ENCODE peak calls at places on chromosomes 11 and 22, in six cellular contexts. One of them, this sample, is unnamed.

GRCh38 chr11:75313457-75314272 is 37.8 kb downstream of the ARRB1 start:
- DNase-seq in HepG2: no peak
- DNase-seq in A549: no peak
- DNase-seq in endothelial cell of umbilical vein: peak
- DNase-seq in K562: peak
- DNase-seq in GM12878: no peak
- DNase-seq in this sample: no peak

GRCh38 chr11:14249121-14249963 is 109.6 kb downstream of the RRAS2 start:
- DNase-seq in A549: peak
- DNase-seq in K562: peak
- DNase-seq in HepG2: peak
- DNase-seq in endothelial cell of umbilical vein: peak
- DNase-seq in GM12878: no peak
- DNase-seq in this sample: peak

GRCh38 chr22:27637604-27638003 is 164.0 kb downstream of the MN1 start:
- DNase-seq in K562: no peak
- DNase-seq in endothelial cell of umbilical vein: no peak
- DNase-seq in A549: no peak
- DNase-seq in HepG2: no peak
- DNase-seq in GM12878: no peak
- DNase-seq in this sample: no peak

GRCh38 chr22:30277547-30278344 is 11.1 kb upstream of the OSM start:
- DNase-seq in K562: no peak
- DNase-seq in GM12878: no peak
- DNase-seq in A549: no peak
- DNase-seq in HepG2: no peak
- DNase-seq in endothelial cell of umbilical vein: peak
- DNase-seq in this sample: peak

GRCh38 chr22:29459773-29460172 is 20.2 kb upstream of the NEFH start:
- DNase-seq in A549: no peak
- DNase-seq in GM12878: no peak
- DNase-seq in endothelial cell of umbilical vein: no peak
- DNase-seq in HepG2: no peak
- DNase-seq in K562: no peak
- DNase-seq in this sample: no peak

GRCh38 chr11:2800655-2801531 is 84.7 kb downstream of the CDKN1C start:
- DNase-seq in K562: no peak
- DNase-seq in A549: no peak
- DNase-seq in HepG2: no peak
- DNase-seq in endothelial cell of umbilical vein: no peak
- DNase-seq in GM12878: no peak
- DNase-seq in this sample: no peak

GRCh38 chr11:65787649-65788622 is 1.1 kb downstream of the OVOL1 start:
- DNase-seq in K562: peak
- DNase-seq in endothelial cell of umbilical vein: no peak
- DNase-seq in A549: no peak
- DNase-seq in GM12878: no peak
- DNase-seq in HepG2: no peak
- DNase-seq in this sample: no peak

GRCh38 chr11:2791139-2791520 is 91.3 kb upstream of the KCNQ1OT1 start:
- DNase-seq in K562: no peak
- DNase-seq in endothelial cell of umbilical vein: no peak
- DNase-seq in GM12878: no peak
- DNase-seq in HepG2: no peak
- DNase-seq in A549: no peak
- DNase-seq in this sample: no peak

GRCh38 chr22:41361716-41362310 is 19.9 kb upstream of the TEF start:
- DNase-seq in A549: no peak
- DNase-seq in K562: no peak
- DNase-seq in GM12878: no peak
- DNase-seq in HepG2: no peak
- DNase-seq in endothelial cell of umbilical vein: no peak
- DNase-seq in this sample: no peak

GRCh38 chr11:118156531-118157185 is 4.0 kb upstream of the SCN4B start:
- DNase-seq in A549: no peak
- DNase-seq in endothelial cell of umbilical vein: no peak
- DNase-seq in K562: peak
- DNase-seq in GM12878: no peak
- DNase-seq in HepG2: no peak
- DNase-seq in this sample: peak

GRCh38 chr11:86182976-86183584 is 61.5 kb upstream of the EED start:
- DNase-seq in GM12878: peak
- DNase-seq in endothelial cell of umbilical vein: no peak
- DNase-seq in A549: peak
- DNase-seq in HepG2: no peak
- DNase-seq in K562: peak
- DNase-seq in this sample: peak

DNA sequence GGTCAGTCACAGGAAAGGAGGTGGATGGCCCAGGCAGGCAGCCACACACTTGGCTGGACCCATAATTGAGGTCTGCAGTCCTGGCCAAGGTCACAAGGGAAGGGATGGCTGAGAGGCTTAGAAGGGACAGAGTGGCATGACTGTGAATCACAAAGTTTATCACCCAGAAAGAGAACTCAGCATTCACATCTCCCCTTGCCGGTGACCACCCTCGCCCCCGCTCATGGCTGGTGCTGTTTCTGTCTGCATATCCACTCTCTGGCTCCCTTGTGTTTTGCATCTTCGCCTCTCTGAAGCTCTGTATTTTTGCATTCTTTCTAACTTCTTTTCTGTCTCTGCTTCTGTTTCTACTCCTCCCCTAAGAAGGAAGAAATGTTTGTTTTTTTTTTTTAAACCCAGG is 117.5 kb downstream of the FEZ1 start:
- DNase-seq in endothelial cell of umbilical vein: no peak
- DNase-seq in HepG2: no peak
- DNase-seq in GM12878: no peak
- DNase-seq in K562: no peak
- DNase-seq in A549: no peak
- DNase-seq in this sample: no peak
- TF ChIP-seq MYC in endothelial cell of umbilical vein: no peak
- TF ChIP-seq MYC in HepG2: no peak
- TF ChIP-seq MYC in GM12878: no peak
- TF ChIP-seq MYC in K562: no peak
- TF ChIP-seq MYC in A549: no peak
- TF ChIP-seq MYC in this sample: no peak

DNA sequence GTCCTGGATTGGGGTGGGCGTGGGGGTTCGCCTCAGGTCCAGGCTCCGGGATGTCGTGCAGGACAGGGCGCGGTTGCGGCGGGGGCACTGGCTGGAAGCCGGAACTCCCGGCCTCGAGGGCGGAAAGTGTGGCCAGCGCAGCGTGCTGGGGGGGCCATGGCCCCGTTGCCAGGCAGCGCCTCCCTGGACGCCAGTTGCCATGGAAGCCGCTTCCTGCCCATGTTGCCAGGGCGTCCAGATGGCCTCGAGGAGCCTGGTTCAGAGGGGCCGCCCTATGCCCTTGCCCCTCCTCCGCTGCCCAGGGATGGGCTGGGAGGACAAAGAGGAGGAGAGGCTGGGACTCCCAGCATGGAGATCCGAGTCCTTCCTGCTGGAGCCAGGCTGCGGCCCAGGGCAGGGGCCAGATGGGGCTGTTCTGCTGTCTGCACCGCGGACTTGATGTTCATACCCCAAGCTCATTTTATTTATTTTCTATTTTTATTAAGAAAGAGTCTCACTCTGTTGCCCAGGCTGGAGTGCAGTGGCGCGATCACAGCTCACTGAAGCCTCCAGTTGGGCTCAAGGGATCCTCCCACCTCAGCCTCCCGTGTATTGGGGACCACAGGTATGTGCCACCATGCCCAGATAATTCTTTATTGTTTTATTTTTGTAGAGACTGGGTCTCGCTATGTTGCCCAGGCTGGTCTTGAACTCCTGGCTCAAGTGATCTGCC is 4.6 kb upstream of the CCDC188 start:
- DNase-seq in GM12878: no peak
- DNase-seq in K562: peak
- DNase-seq in HepG2: peak
- DNase-seq in endothelial cell of umbilical vein: peak
- DNase-seq in A549: no peak
- DNase-seq in this sample: peak
- TF ChIP-seq MYC in GM12878: no peak
- TF ChIP-seq MYC in K562: no peak
- TF ChIP-seq MYC in HepG2: no peak
- TF ChIP-seq MYC in endothelial cell of umbilical vein: no peak
- TF ChIP-seq MYC in A549: no peak
- TF ChIP-seq MYC in this sample: no peak

GRCh38 chr11:35372565-35373283 is 46.6 kb downstream of the SLC1A2 start:
- DNase-seq in HepG2: no peak
- DNase-seq in K562: no peak
- DNase-seq in endothelial cell of umbilical vein: no peak
- DNase-seq in A549: no peak
- DNase-seq in GM12878: no peak
- DNase-seq in this sample: no peak
- TF ChIP-seq MYC in HepG2: no peak
- TF ChIP-seq MYC in K562: no peak
- TF ChIP-seq MYC in endothelial cell of umbilical vein: no peak
- TF ChIP-seq MYC in A549: no peak
- TF ChIP-seq MYC in GM12878: no peak
- TF ChIP-seq MYC in this sample: no peak

GRCh38 chr11:62489204-62489603 is 57.4 kb downstream of the AHNAK start:
- DNase-seq in GM12878: no peak
- DNase-seq in HepG2: no peak
- DNase-seq in K562: no peak
- DNase-seq in A549: no peak
- DNase-seq in endothelial cell of umbilical vein: no peak
- DNase-seq in this sample: no peak
- TF ChIP-seq MYC in GM12878: no peak
- TF ChIP-seq MYC in HepG2: no peak
- TF ChIP-seq MYC in K562: no peak
- TF ChIP-seq MYC in A549: no peak
- TF ChIP-seq MYC in endothelial cell of umbilical vein: no peak
- TF ChIP-seq MYC in this sample: no peak

GRCh38 chr11:47060807-47061206 is 115.9 kb downstream of the ARFGAP2 start:
- DNase-seq in HepG2: no peak
- DNase-seq in A549: peak
- DNase-seq in endothelial cell of umbilical vein: no peak
- DNase-seq in GM12878: no peak
- DNase-seq in K562: no peak
- DNase-seq in this sample: peak
- TF ChIP-seq MYC in HepG2: no peak
- TF ChIP-seq MYC in A549: no peak
- TF ChIP-seq MYC in endothelial cell of umbilical vein: no peak
- TF ChIP-seq MYC in GM12878: no peak
- TF ChIP-seq MYC in K562: no peak
- TF ChIP-seq MYC in this sample: no peak

GRCh38 chr11:20172721-20173447 is 12.6 kb upstream of the DBX1 start:
- DNase-seq in GM12878: no peak
- DNase-seq in A549: no peak
- DNase-seq in endothelial cell of umbilical vein: no peak
- DNase-seq in K562: no peak
- DNase-seq in HepG2: no peak
- DNase-seq in this sample: no peak
- TF ChIP-seq MYC in GM12878: no peak
- TF ChIP-seq MYC in A549: no peak
- TF ChIP-seq MYC in endothelial cell of umbilical vein: no peak
- TF ChIP-seq MYC in K562: no peak
- TF ChIP-seq MYC in HepG2: no peak
- TF ChIP-seq MYC in this sample: no peak

GRCh38 chr11:116696381-116696941 is 76.3 kb downstream of the BUD13 start:
- DNase-seq in GM12878: no peak
- DNase-seq in K562: no peak
- DNase-seq in endothelial cell of umbilical vein: no peak
- DNase-seq in A549: no peak
- DNase-seq in HepG2: no peak
- DNase-seq in this sample: peak
- TF ChIP-seq MYC in GM12878: no peak
- TF ChIP-seq MYC in K562: no peak
- TF ChIP-seq MYC in endothelial cell of umbilical vein: no peak
- TF ChIP-seq MYC in A549: no peak
- TF ChIP-seq MYC in HepG2: no peak
- TF ChIP-seq MYC in this sample: no peak

DNA sequence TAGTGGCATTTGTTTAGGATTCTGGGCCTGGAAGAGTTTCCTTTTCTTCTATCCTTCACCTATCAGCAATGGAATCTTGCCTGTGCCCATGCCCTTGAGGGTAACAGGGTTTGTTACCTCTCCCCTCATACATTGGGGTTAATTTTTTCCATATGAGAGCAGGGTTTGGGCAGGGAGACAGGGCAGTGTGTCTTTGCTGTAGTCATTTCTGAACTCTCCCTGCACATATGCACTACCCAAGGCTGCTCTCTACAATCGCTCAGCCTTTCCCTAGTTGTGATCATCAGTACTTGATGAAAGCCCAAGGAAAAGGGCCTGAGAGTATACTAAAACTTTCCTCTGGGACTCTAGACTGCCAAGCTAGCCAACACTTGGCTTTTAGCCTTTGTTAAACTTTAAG is 95.7 kb downstream of the LRRC32 start:
- DNase-seq in A549: no peak
- DNase-seq in HepG2: no peak
- DNase-seq in K562: no peak
- DNase-seq in endothelial cell of umbilical vein: no peak
- DNase-seq in GM12878: no peak
- DNase-seq in this sample: no peak
- TF ChIP-seq MYC in A549: no peak
- TF ChIP-seq MYC in HepG2: no peak
- TF ChIP-seq MYC in K562: no peak
- TF ChIP-seq MYC in endothelial cell of umbilical vein: no peak
- TF ChIP-seq MYC in GM12878: no peak
- TF ChIP-seq MYC in this sample: no peak

DNA sequence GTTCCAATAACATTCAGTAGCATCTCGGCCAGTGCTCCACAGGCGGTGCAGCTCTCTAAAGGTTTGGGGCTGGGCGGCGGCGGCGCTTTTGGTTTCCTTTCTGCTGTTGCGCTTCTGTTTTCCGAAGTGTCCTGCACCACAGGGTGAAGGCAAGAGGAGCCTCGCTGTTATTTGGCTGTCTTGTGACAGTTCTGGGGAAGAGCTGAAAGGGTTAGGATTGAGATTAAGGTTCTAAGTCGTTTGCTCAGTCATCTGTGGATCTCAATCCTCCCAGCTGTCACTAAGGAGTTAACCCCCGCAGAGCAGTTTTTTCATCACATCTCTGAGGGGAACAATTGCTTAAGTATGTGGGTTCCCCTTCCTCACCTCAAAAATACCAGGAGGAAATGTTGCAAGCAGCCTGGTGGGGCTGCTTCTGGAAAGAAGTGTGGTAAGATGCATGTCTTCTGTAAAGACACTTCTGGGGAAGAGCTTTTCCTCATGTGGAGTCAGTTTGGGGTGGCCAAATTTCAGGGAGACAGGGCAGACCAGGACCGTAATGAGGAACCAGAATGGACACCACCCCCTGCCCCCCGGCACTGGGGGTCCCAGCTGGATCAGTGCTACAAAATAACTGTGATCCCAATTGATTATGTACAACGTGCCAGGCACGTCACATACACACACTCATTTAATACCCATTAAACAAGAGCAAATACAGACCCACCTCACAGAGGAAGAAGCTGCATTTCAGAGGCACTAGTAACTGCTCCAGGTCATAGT is 14.2 kb downstream of the TMEM121B start:
- DNase-seq in HepG2: no peak
- DNase-seq in endothelial cell of umbilical vein: no peak
- DNase-seq in GM12878: no peak
- DNase-seq in A549: no peak
- DNase-seq in K562: no peak
- DNase-seq in this sample: peak
- TF ChIP-seq MYC in HepG2: no peak
- TF ChIP-seq MYC in endothelial cell of umbilical vein: no peak
- TF ChIP-seq MYC in GM12878: no peak
- TF ChIP-seq MYC in A549: no peak
- TF ChIP-seq MYC in K562: no peak
- TF ChIP-seq MYC in this sample: peak